ENCODE peak calls at places on chromosomes 5 and 9, in ten cellular contexts. Y is HCT116, Q is GM23248, T is keratinocyte, N is DND-41, U is PC-3, C is fibroblast of lung, L is astrocyte, M is K562, E is mammary epithelial cell. S is an unnamed sample.

GRCh38 chr5:53425598-53426516 is 54.6 kb upstream of the FST start:
- DNase-seq in U (peak), T (no peak), L (peak), C (peak), E (no peak), Q (peak), M (peak), N (peak), Y (peak), S (peak)

GRCh38 chr9:131422241-131422792 is 28.4 kb downstream of the PRRC2B start:
- DNase-seq in U (peak), E (peak), Q (peak), Y (no peak), L (no peak), M (no peak), C (no peak), T (no peak), N (no peak), S (no peak)

GRCh38 chr5:148020247-148020646 is 43.5 kb upstream of the SPINK5 start:
- DNase-seq in M (no peak), E (no peak), L (no peak), Q (no peak), Y (no peak), U (peak), N (no peak), T (no peak), C (no peak), S (no peak)

GRCh38 chr9:137482094-137482781 is 23.1 kb upstream of the NSMF start:
- DNase-seq in L (peak), T (no peak), U (peak), C (peak), Q (peak), N (no peak), M (peak), Y (no peak), E (peak), S (no peak)

GRCh38 chr9:13322828-13323550 is 43.5 kb upstream of the MPDZ start:
- DNase-seq in T (no peak), Y (no peak), Q (no peak), U (no peak), L (no peak), N (no peak), E (peak), M (no peak), C (no peak), S (no peak)

GRCh38 chr5:111975133-111975532 is 218.1 kb upstream of the NREP start:
- DNase-seq in M (no peak), Y (no peak), C (no peak), E (no peak), Q (peak), L (no peak), N (no peak), U (no peak), T (no peak), S (no peak)

GRCh38 chr5:139251281-139251687 is 42.3 kb upstream of the MATR3 start:
- DNase-seq in M (peak), Q (no peak), U (peak), T (no peak), C (no peak), L (no peak), Y (no peak), E (no peak), N (peak), S (no peak)

GRCh38 chr9:33473216-33473615 is 508 bp downstream of the NOL6 start:
- DNase-seq in E (no peak), Y (no peak), U (no peak), Q (peak), L (no peak), C (no peak), M (no peak), T (no peak), N (no peak), S (no peak)

GRCh38 chr5:102886586-102886985 is 131.5 kb downstream of the PAM start:
- DNase-seq in C (no peak), Y (no peak), U (peak), Q (peak), E (no peak), L (no peak), N (no peak), T (no peak), M (no peak), S (no peak)

GRCh38 chr5:111735829-111736228 is 21.2 kb downstream of the NREP start:
- DNase-seq in U (peak), E (peak), C (peak), Y (no peak), M (no peak), N (no peak), T (no peak), Q (peak), L (peak), S (no peak)

GRCh38 chr5:124741711-124742496 is 4.5 kb downstream of the ZNF608 start:
- DNase-seq in L (peak), C (peak), U (peak), Q (peak), M (no peak), Y (peak), E (peak), T (no peak), N (no peak), S (no peak)

GRCh38 chr5:42923710-42924109 is 112.0 kb upstream of the SELENOP start:
- DNase-seq in C (no peak), M (no peak), N (no peak), T (no peak), E (no peak), L (no peak), Q (peak), Y (no peak), U (no peak), S (no peak)

GRCh38 chr5:62001640-62002039 is 304.4 kb upstream of the KIF2A start:
- DNase-seq in Q (no peak), L (no peak), C (no peak), M (no peak), Y (no peak), U (peak), T (peak), E (peak), N (no peak), S (no peak)

DNA sequence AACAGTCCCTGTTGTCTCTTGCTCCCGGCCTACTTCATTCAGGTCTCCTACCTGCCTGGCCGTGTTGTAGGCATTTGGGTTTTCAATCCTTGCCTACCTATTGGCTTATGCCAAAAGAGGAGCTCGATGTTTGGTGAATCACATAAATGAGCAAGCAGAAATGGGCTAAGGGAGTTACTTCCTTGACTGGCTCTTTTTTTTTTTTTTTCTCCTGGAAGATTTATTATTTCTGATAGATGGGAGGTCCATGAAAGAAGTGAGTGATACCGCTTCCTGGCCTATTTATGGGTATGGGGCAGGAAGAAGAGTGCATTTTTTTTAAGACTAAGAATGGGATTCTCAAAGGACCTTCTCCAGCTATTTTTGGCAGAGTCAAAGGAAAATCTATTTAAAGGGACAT is 294.0 kb downstream of the ARHGAP26 start:
- DNase-seq in Y (no peak), U (peak), M (no peak), T (peak), L (peak), N (no peak), E (peak), C (peak), Q (peak), S (no peak)
- H3K9ac ChIP-seq in Y (no peak), U (no peak), M (no peak), T (peak), L (no peak), N (no peak), E (no peak), C (no peak), Q (peak), S (no peak)

DNA sequence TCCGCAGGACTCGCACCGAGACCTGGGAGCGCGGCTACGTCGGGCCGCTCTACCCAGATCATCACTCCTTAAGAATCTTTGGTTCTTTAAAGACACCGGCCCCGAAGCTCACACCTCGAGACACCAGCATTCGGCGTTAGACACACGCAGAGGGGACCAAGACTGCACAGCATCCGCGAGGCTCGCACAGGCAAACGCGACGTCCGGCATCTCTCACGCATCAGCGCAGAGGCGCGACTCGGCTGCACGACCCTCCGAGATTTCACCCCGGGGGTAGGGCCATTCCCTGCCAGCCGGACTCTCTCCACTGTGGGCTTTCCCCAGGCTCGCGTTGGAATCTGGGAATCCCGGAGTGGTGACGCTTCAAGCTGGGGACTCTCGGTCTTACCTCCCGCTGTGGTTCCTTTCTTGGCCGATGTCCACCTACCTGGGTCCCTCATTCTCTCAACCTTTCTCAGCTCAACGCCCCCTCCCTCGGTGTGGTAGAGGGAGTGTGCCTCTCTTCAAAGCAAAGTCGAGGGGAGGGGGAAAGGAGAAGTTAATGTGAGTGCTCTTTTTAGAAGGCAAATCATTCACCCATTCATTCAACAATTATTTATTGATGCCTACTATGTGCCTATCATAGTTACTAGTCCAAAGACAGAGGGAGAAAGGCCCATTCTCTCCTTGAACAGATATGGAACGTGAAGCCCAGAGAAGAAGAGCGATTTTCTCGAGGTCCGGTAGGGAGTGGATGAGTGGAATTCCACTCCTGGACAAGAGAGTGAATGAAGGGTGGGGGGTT is 1.3 kb upstream of the HAND1 start:
- DNase-seq in N (no peak), E (no peak), Y (no peak), U (no peak), L (no peak), C (no peak), Q (no peak), M (no peak), T (no peak), S (no peak)
- TF ChIP-seq EZH2 in N (no peak), E (peak), Y (no peak), U (no peak), L (peak), C (peak), Q (peak), M (no peak), T (peak), S (no peak)

DNA sequence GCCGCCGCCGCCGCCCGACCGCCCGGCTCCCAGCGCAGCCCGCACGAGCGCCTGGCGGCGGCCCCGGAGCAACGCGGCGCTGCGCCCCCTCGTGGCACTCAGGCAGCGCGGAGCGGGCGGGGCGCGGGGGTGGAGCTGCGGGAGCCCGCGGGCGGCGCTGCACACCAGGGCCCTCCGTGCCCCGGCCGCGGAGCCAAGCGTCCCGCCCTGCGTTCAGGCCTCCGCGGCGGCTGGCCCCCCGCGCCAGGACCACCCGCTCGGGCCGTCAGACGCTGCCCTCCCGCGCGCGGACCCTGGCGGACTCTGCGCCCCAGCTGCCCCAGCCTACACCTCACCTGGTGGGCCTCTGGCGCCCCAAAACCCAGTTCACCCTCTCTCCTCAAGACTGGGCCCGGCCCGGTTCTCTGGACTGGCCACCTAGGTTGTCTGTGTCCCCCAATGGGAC is at the start of gene RASGEF1C:
- DNase-seq in U (peak), M (peak), N (peak), E (peak), Y (peak), L (peak), T (no peak), Q (peak), C (peak), S (no peak)
- H3K9ac ChIP-seq in U (peak), M (no peak), N (no peak), E (no peak), Y (peak), L (no peak), T (no peak), Q (no peak), C (no peak), S (no peak)

GRCh38 chr9:74497750-74498615 is 848 bp downstream of the RORB start:
- DNase-seq in M (no peak), Q (peak), L (peak), Y (no peak), N (peak), U (no peak), E (peak), T (no peak), C (peak), S (no peak)

GRCh38 chr9:74498616-74499095 is 1.5 kb downstream of the RORB start:
- DNase-seq in L (peak), U (no peak), M (no peak), T (no peak), E (no peak), Q (peak), N (peak), Y (no peak), C (peak), S (no peak)

GRCh38 chr9:74500584-74500924 is 3.4 kb downstream of the RORB start:
- DNase-seq in U (no peak), L (no peak), N (peak), Y (no peak), C (no peak), E (no peak), M (no peak), Q (no peak), T (no peak), S (no peak)

GRCh38 chr9:74499111-74499601 is 2.0 kb downstream of the RORB start:
- DNase-seq in C (peak), M (no peak), T (no peak), L (peak), Y (no peak), Q (no peak), N (peak), E (peak), U (no peak), S (no peak)

DNA sequence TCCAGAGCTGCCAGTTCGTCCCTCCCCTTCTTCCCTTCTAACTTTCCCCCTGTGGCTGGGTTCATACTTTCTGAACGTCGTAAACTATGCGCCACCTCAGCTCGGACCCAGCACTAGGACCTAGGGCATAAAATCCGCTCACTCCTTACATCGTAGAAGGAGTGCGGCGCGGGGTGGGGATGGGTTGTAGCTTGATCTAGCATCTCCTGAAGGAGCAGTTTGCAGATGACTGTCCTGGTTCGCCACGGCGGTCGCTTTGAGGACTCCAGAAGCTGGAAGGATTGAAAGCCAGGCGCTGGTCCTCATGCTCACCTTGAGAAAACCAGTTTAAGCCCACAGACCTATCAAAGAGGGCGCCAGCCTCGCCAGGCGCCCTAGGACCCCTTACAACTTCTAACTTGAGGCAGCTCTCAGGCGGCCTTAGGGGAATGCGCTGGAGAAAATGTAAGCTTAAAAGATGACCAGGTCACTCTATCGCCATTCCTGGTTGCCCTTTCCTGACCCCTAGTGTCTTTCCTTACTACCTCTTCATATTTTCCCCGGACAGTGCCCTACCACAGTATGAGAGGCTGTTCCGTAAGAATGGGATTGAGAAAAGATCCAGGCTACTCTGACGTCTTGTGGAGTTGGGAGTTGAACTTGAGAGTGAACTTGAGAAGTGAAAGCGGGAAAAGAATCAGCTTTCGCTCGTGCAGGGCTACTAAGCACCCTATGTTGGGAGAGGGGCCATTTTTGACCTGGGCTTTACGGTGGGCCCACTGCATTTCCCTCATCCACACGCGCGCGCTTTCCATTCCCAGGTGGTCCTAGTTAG is 2.8 kb downstream of the RORB start:
- DNase-seq in T (no peak), L (peak), U (no peak), Q (no peak), E (no peak), C (peak), M (no peak), N (peak), Y (no peak), S (no peak)
- TF ChIP-seq EZH2 in T (peak), L (no peak), U (no peak), Q (peak), E (no peak), C (no peak), M (no peak), N (no peak), Y (no peak), S (no peak)